ENCODE peak calls at places on chromosome 3, in eight cellular contexts. S is GM19239, A is psoas muscle, O is COR-L47, P is right lobe of liver, L is midbrain, K is cardiac muscle cell, H is Peyer's patch. X is an unnamed sample.

GRCh38 chr3:195117978-195118581 is 152.9 kb downstream of the XXYLT1 start:
- DNase-seq in S (no peak), A (no peak), O (no peak), P (no peak), L (no peak), K (no peak), H (peak; percentile 77), X (peak; percentile 67)

GRCh38 chr3:167361356-167361755 is 18.7 kb downstream of the ZBBX start:
- DNase-seq in S (no peak), A (no peak), O (no peak), P (no peak), L (no peak), K (no peak), H (no peak), X (no peak)

GRCh38 chr3:19931767-19932188 is 2.2 kb downstream of the EFHB start:
- DNase-seq in S (no peak), A (no peak), O (no peak), P (no peak), L (no peak), K (no peak), H (no peak), X (no peak)

GRCh38 chr3:190710723-190711122 is 151.8 kb downstream of the GMNC start:
- DNase-seq in S (no peak), A (no peak), O (no peak), P (no peak), L (no peak), K (no peak), H (no peak), X (no peak)

GRCh38 chr3:84547971-84548970 is 410.5 kb upstream of the CADM2 start:
- DNase-seq in S (no peak), A (peak; percentile 48), O (peak; percentile 7), P (peak; percentile 65), L (peak; percentile 65), K (peak; percentile 67), H (no peak), X (no peak)

GRCh38 chr3:188689101-188689574 is 482.6 kb upstream of the TPRG1 start:
- DNase-seq in S (no peak), A (no peak), O (no peak), P (peak; percentile 51), L (no peak), K (no peak), H (no peak), X (no peak)

GRCh38 chr3:46423588-46423987 is 16.5 kb downstream of the CCRL2 start:
- DNase-seq in S (no peak), A (no peak), O (no peak), P (no peak), L (no peak), K (no peak), H (no peak), X (no peak)

GRCh38 chr3:157160652-157161480 is 919 bp upstream of the CCNL1 start:
- DNase-seq in S (no peak), A (peak; percentile 95), O (peak; percentile 67), P (peak; percentile 92), L (peak; percentile 74), K (peak; percentile 78), H (peak; percentile 86), X (peak; percentile 86)

GRCh38 chr3:181630873-181631272 is 80.9 kb upstream of the SOX2 start:
- DNase-seq in S (no peak), A (no peak), O (no peak), P (no peak), L (no peak), K (no peak), H (no peak), X (no peak)

GRCh38 chr3:42547401-42547945 is 34.3 kb downstream of the SEC22C start:
- DNase-seq in S (peak; percentile 57), A (peak; percentile 81), O (peak; percentile 13), P (peak; percentile 83), L (peak; percentile 67), K (peak; percentile 73), H (peak; percentile 81), X (peak; percentile 53)